ENCODE peak calls at places on chromosome 22, in five cellular contexts. A is H1, R is HCT116, K is GM12878, N is K562. X is an unnamed sample.

GRCh38 chr22:50527921-50528681 is 1.7 kb downstream of the TYMP start:
- DNase-seq in A (no peak), R (no peak), K (no peak), N (no peak), X (no peak)

GRCh38 chr22:30876925-30877553 is 91.5 kb downstream of the MORC2 start:
- DNase-seq in A (no peak), R (no peak), K (no peak), N (no peak), X (no peak)

GRCh38 chr22:32531955-32532818 is 57.6 kb downstream of the FBXO7 start:
- DNase-seq in A (peak; percentile 62), R (no peak), K (no peak), N (peak; percentile 77), X (peak; percentile 87)

GRCh38 chr22:36934940-36935610 is 21.6 kb downstream of the CSF2RB start:
- DNase-seq in A (no peak), R (no peak), K (no peak), N (no peak), X (no peak)

GRCh38 chr22:30221121-30221992 is 25.2 kb downstream of the LIF start:
- DNase-seq in A (no peak), R (no peak), K (peak; percentile 56), N (no peak), X (no peak)

GRCh38 chr22:22210375-22210774 is 34.2 kb upstream of the VPREB1 start:
- DNase-seq in A (no peak), R (peak; percentile 22), K (no peak), N (no peak), X (no peak)

GRCh38 chr22:24289781-24290181 is 19.1 kb downstream of the SPECC1L start:
- DNase-seq in A (no peak), R (no peak), K (no peak), N (peak; percentile 34), X (no peak)

GRCh38 chr22:49390954-49391353 is 436.7 kb downstream of the BRD1 start:
- DNase-seq in A (no peak), R (no peak), K (no peak), N (no peak), X (no peak)

GRCh38 chr22:50547231-50547851 is 1.6 kb downstream of the KLHDC7B start:
- DNase-seq in A (no peak), R (no peak), K (no peak), N (peak; percentile 45), X (no peak)

GRCh38 chr22:18997306-18997924 is 61.3 kb upstream of the PRODH start:
- DNase-seq in A (no peak), R (no peak), K (no peak), N (no peak), X (no peak)

GRCh38 chr22:39518996-39519680 is 1.2 kb upstream of the ATF4 start:
- DNase-seq in A (no peak), R (no peak), K (no peak), N (no peak), X (no peak)

GRCh38 chr22:23536821-23537345 is 43.2 kb downstream of the IGLL1 start:
- DNase-seq in A (no peak), R (no peak), K (no peak), N (no peak), X (no peak)

GRCh38 chr22:22716136-22716535 is 71.7 kb downstream of the GGTLC2 start:
- DNase-seq in A (no peak), R (no peak), K (no peak), N (no peak), X (no peak)

GRCh38 chr22:50702261-50702671 is 29.6 kb downstream of the SHANK3 start:
- DNase-seq in A (no peak), R (no peak), K (no peak), N (no peak), X (no peak)

GRCh38 chr22:22342697-22343602 is 98.4 kb downstream of the VPREB1 start:
- DNase-seq in A (peak; percentile 82), R (peak; percentile 77), K (no peak), N (peak; percentile 99), X (peak; percentile 54)

GRCh38 chr22:49884503-49885260 is 31.0 kb downstream of the ZBED4 start:
- DNase-seq in A (no peak), R (no peak), K (no peak), N (no peak), X (no peak)

GRCh38 chr22:45970709-45971388 is 6.1 kb downstream of the WNT7B start:
- DNase-seq in A (no peak), R (no peak), K (no peak), N (peak; percentile 18), X (no peak)

GRCh38 chr22:29454186-29454745 is 15.9 kb downstream of the RFPL1 start:
- DNase-seq in A (no peak), R (no peak), K (no peak), N (no peak), X (no peak)

GRCh38 chr22:33539902-33540751 is 380.1 kb downstream of the LARGE1 start:
- DNase-seq in A (no peak), R (no peak), K (no peak), N (no peak), X (peak; percentile 100)

GRCh38 chr22:42862045-42862734 is 5.1 kb upstream of the ARFGAP3 start:
- DNase-seq in A (no peak), R (no peak), K (no peak), N (no peak), X (peak; percentile 62)
- TF ChIP-seq SP1 in A (no peak), R (no peak), K (no peak), N (no peak), X (no peak)

GRCh38 chr22:41702763-41703162 is 3.5 kb downstream of the MEI1 start:
- DNase-seq in A (no peak), R (no peak), K (no peak), N (no peak), X (no peak)

GRCh38 chr22:41697126-41697775 is 2.1 kb upstream of the MEI1 start:
- DNase-seq in A (peak; percentile 90), R (peak; percentile 68), K (peak; percentile 57), N (peak; percentile 82), X (peak; percentile 81)

GRCh38 chr22:41700105-41700358 is 729 bp downstream of the MEI1 start:
- DNase-seq in A (no peak), R (no peak), K (no peak), N (no peak), X (no peak)

GRCh38 chr22:41696714-41697113 is 2.6 kb upstream of the MEI1 start:
- DNase-seq in A (no peak), R (no peak), K (no peak), N (no peak), X (no peak)

DNA sequence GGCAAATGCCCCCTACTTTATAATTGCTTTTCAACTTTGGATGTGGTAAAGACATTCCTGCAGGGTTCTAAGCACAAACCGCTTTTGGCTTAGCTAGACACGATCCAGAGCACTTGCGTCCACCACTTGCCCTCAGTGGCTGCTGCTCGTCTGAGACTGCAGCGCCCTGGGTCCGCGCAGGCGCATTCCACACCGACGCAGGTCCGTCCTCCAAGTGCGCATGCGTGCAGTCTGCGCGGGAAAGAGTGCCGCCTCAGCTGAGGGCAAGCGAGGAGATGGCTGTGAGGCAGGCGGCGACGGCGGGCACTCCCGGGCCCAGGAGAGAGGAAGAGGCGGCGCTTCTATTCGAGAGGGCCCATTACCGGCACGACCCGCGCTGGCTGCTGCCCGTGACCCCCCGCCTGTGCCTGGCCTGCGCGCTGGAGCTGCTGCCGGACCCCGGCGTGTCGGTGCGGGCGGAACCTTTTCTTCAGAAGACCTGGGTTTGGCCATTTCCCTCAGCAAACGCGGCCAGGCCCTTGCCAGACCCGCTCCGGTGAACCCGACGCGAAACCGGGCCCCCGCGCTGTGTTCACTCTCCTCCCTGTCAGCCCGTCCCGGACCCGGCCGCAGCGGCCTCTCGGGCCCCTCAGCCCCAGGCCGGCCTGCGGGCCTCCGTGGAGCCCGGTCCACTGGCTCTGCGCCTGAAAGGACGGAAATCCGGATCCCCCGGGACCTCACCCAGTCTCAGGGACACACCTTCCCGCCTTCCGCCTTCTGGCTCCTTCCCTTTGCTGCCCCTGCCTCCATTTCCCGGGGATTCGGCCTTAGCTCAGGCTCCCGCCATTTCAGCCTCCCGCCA is at the start of gene MEI1:
- DNase-seq in A (peak; percentile 38), R (no peak), K (peak; percentile 57), N (no peak), X (no peak)
- TF ChIP-seq SRF in A (no peak), R (no peak), K (no peak), N (no peak), X (no peak)

DNA sequence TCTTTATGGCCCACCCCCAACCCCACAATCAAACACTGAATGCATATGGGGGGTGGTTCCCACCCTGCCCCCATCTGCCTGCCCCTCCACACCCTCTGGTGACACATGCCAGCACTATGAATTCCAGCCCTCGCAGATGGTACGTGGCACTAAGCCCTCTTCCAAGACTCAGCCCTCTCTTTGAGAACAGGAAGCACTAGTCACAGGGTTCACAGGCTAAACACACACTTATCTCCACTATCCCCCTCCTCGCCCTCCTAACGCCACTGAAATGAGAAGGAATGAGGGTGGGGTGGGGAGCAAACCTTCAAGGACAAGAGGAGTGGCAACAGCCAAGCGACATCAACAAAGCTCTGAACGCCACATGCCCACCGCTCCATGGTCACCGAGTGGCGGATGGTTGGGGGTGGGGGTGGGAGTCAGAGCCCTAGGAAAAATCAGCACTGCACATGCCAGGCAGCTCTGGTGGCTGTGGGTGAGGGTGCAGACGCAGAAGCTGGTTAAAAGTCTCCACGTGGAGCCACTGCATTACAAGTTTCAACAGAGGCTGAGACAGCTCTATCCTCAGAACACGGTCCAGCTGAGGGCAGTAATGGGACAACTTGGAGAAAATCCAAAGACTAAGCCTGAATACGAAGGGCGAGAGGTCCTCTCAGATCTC is 33.6 kb downstream of the TMEM184B start:
- DNase-seq in A (no peak), R (no peak), K (no peak), N (no peak), X (no peak)
- TF ChIP-seq SP1 in A (no peak), R (peak; percentile 60), K (no peak), N (no peak), X (no peak)

DNA sequence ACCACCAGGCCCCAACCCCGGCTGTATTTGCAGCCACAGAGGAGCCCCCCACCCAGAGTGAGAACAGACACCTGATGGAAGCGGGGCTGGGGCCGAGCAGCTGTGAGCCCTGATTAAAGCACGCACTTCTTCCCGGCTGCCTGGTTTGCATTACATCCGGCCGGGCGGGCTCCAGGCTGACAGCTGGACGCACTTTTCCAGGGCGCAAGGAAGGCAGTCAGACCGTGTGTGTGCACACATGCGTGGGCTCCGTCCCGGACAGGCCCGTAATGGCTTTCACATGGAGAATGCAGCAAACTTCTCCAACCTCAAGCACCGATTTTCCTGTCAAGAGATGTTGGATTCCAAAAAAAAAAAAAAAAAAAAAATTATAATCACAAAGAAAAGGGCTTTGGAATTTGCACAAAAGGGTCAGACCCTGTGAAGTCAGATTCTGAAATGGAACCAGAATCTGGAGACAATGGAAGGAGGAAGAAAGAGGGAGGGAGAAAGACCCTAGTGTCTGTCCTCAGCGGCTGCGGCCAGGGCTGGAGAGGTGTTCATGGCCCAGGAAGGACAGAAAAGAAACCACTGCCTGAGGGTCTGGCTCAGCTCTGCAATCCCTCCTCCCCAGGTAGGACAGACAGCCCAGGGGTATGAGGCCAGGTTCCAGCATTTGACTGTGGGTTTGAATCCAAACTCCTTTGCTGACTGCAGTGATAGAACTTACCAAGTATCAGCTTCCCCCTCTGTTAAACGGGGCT is 365.5 kb downstream of the MN1 start:
- DNase-seq in A (no peak), R (no peak), K (no peak), N (no peak), X (no peak)
- TF ChIP-seq SRF in A (no peak), R (no peak), K (no peak), N (no peak), X (no peak)

GRCh38 chr22:17119481-17120202 is 1.5 kb downstream of the TMEM121B start:
- DNase-seq in A (peak; percentile 46), R (no peak), K (no peak), N (no peak), X (no peak)
- TF ChIP-seq SP1 in A (no peak), R (no peak), K (no peak), N (no peak), X (no peak)

X was measured in HepG2.